ENCODE peak calls at places on chromosomes 6 and 20, in ten cellular contexts. One of them, this sample, is unnamed.

GRCh38 chr6:707576-708236 is 14.8 kb upstream of the EXOC2 start:
- DNase-seq in transverse colon: no peak
- DNase-seq in ascending aorta: no peak
- DNase-seq in left ventricle myocardium inferior: no peak
- DNase-seq in CD8-positive, alpha-beta T cell: no peak
- DNase-seq in esophagus squamous epithelium: no peak
- DNase-seq in A673: no peak
- DNase-seq in tibial artery: no peak
- DNase-seq in colonic mucosa: no peak
- DNase-seq in WERI-Rb-1: no peak
- DNase-seq in this sample: no peak

GRCh38 chr6:140041056-140041455 is 666.6 kb upstream of the CITED2 start:
- DNase-seq in left ventricle myocardium inferior: no peak
- DNase-seq in colonic mucosa: no peak
- DNase-seq in tibial artery: no peak
- DNase-seq in esophagus squamous epithelium: no peak
- DNase-seq in WERI-Rb-1: no peak
- DNase-seq in ascending aorta: no peak
- DNase-seq in CD8-positive, alpha-beta T cell: no peak
- DNase-seq in transverse colon: no peak
- DNase-seq in A673: no peak
- DNase-seq in this sample: no peak

GRCh38 chr20:12570371-12570770 is 438.4 kb upstream of the SPTLC3 start:
- DNase-seq in tibial artery: no peak
- DNase-seq in colonic mucosa: peak; percentile 38
- DNase-seq in CD8-positive, alpha-beta T cell: no peak
- DNase-seq in left ventricle myocardium inferior: no peak
- DNase-seq in esophagus squamous epithelium: no peak
- DNase-seq in WERI-Rb-1: peak; percentile 82
- DNase-seq in transverse colon: no peak
- DNase-seq in ascending aorta: no peak
- DNase-seq in A673: peak; percentile 84
- DNase-seq in this sample: no peak

GRCh38 chr6:170080828-170081368 is 210.0 kb downstream of the DLL1 start:
- DNase-seq in A673: no peak
- DNase-seq in WERI-Rb-1: peak; percentile 83
- DNase-seq in ascending aorta: no peak
- DNase-seq in esophagus squamous epithelium: no peak
- DNase-seq in transverse colon: peak; percentile 6
- DNase-seq in left ventricle myocardium inferior: peak; percentile 12
- DNase-seq in colonic mucosa: no peak
- DNase-seq in CD8-positive, alpha-beta T cell: no peak
- DNase-seq in tibial artery: no peak
- DNase-seq in this sample: no peak

GRCh38 chr6:15911753-15912504 is 217.0 kb upstream of the MYLIP start:
- DNase-seq in CD8-positive, alpha-beta T cell: no peak
- DNase-seq in esophagus squamous epithelium: no peak
- DNase-seq in WERI-Rb-1: no peak
- DNase-seq in transverse colon: no peak
- DNase-seq in A673: no peak
- DNase-seq in tibial artery: no peak
- DNase-seq in left ventricle myocardium inferior: no peak
- DNase-seq in ascending aorta: no peak
- DNase-seq in colonic mucosa: no peak
- DNase-seq in this sample: no peak

GRCh38 chr20:63854766-63855362 is 6.4 kb upstream of the ABHD16B start:
- DNase-seq in esophagus squamous epithelium: no peak
- DNase-seq in CD8-positive, alpha-beta T cell: no peak
- DNase-seq in left ventricle myocardium inferior: peak; percentile 81
- DNase-seq in colonic mucosa: no peak
- DNase-seq in tibial artery: no peak
- DNase-seq in A673: no peak
- DNase-seq in transverse colon: no peak
- DNase-seq in ascending aorta: no peak
- DNase-seq in WERI-Rb-1: peak; percentile 88
- DNase-seq in this sample: no peak

GRCh38 chr6:138018297-138018696 is 88.9 kb downstream of the PERP start:
- DNase-seq in transverse colon: no peak
- DNase-seq in left ventricle myocardium inferior: no peak
- DNase-seq in tibial artery: no peak
- DNase-seq in CD8-positive, alpha-beta T cell: no peak
- DNase-seq in colonic mucosa: no peak
- DNase-seq in esophagus squamous epithelium: no peak
- DNase-seq in ascending aorta: no peak
- DNase-seq in A673: no peak
- DNase-seq in WERI-Rb-1: no peak
- DNase-seq in this sample: no peak

GRCh38 chr6:19472168-19472567 is 365.0 kb upstream of the ID4 start:
- DNase-seq in CD8-positive, alpha-beta T cell: no peak
- DNase-seq in WERI-Rb-1: no peak
- DNase-seq in ascending aorta: no peak
- DNase-seq in transverse colon: no peak
- DNase-seq in left ventricle myocardium inferior: no peak
- DNase-seq in esophagus squamous epithelium: no peak
- DNase-seq in A673: peak; percentile 21
- DNase-seq in tibial artery: no peak
- DNase-seq in colonic mucosa: no peak
- DNase-seq in this sample: no peak

GRCh38 chr6:154848580-154848979 is 115.4 kb downstream of the SCAF8 start:
- DNase-seq in CD8-positive, alpha-beta T cell: no peak
- DNase-seq in ascending aorta: no peak
- DNase-seq in A673: peak; percentile 80
- DNase-seq in esophagus squamous epithelium: no peak
- DNase-seq in colonic mucosa: no peak
- DNase-seq in left ventricle myocardium inferior: no peak
- DNase-seq in tibial artery: no peak
- DNase-seq in transverse colon: no peak
- DNase-seq in WERI-Rb-1: no peak
- DNase-seq in this sample: no peak

GRCh38 chr20:32199006-32199405 is 8.5 kb downstream of the PLAGL2 start:
- DNase-seq in left ventricle myocardium inferior: no peak
- DNase-seq in transverse colon: no peak
- DNase-seq in esophagus squamous epithelium: no peak
- DNase-seq in colonic mucosa: no peak
- DNase-seq in tibial artery: no peak
- DNase-seq in A673: no peak
- DNase-seq in WERI-Rb-1: no peak
- DNase-seq in ascending aorta: no peak
- DNase-seq in CD8-positive, alpha-beta T cell: no peak
- DNase-seq in this sample: no peak
- H3K27ac ChIP-seq in left ventricle myocardium inferior: no peak overlapping the region
- H3K27ac ChIP-seq in transverse colon: no peak overlapping the region
- H3K27ac ChIP-seq in esophagus squamous epithelium: no peak overlapping the region
- H3K27ac ChIP-seq in colonic mucosa: no peak overlapping the region
- H3K27ac ChIP-seq in tibial artery: no peak overlapping the region
- H3K27ac ChIP-seq in A673: no peak overlapping the region
- H3K27ac ChIP-seq in WERI-Rb-1: no peak overlapping the region
- H3K27ac ChIP-seq in ascending aorta: no peak overlapping the region
- H3K27ac ChIP-seq in CD8-positive, alpha-beta T cell: no peak overlapping the region
- H3K27ac ChIP-seq in this sample: no peak overlapping the region

GRCh38 chr6:29884261-29884660 is 56.6 kb downstream of the HLA-G start:
- DNase-seq in tibial artery: no peak
- DNase-seq in esophagus squamous epithelium: no peak
- DNase-seq in A673: no peak
- DNase-seq in CD8-positive, alpha-beta T cell: no peak
- DNase-seq in WERI-Rb-1: no peak
- DNase-seq in colonic mucosa: no peak
- DNase-seq in left ventricle myocardium inferior: no peak
- DNase-seq in transverse colon: no peak
- DNase-seq in ascending aorta: no peak
- DNase-seq in this sample: no peak

GRCh38 chr6:29892696-29893095 is 49.6 kb upstream of the HLA-A start:
- DNase-seq in transverse colon: no peak
- DNase-seq in WERI-Rb-1: no peak
- DNase-seq in left ventricle myocardium inferior: no peak
- DNase-seq in esophagus squamous epithelium: no peak
- DNase-seq in ascending aorta: no peak
- DNase-seq in CD8-positive, alpha-beta T cell: no peak
- DNase-seq in colonic mucosa: no peak
- DNase-seq in tibial artery: no peak
- DNase-seq in A673: no peak
- DNase-seq in this sample: no peak

GRCh38 chr6:29886686-29887085 is 55.6 kb upstream of the HLA-A start:
- DNase-seq in tibial artery: no peak
- DNase-seq in ascending aorta: no peak
- DNase-seq in WERI-Rb-1: no peak
- DNase-seq in esophagus squamous epithelium: no peak
- DNase-seq in A673: no peak
- DNase-seq in left ventricle myocardium inferior: no peak
- DNase-seq in colonic mucosa: no peak
- DNase-seq in CD8-positive, alpha-beta T cell: no peak
- DNase-seq in transverse colon: no peak
- DNase-seq in this sample: no peak

GRCh38 chr6:29887330-29887818 is 55.0 kb upstream of the HLA-A start:
- DNase-seq in tibial artery: peak; percentile 76
- DNase-seq in esophagus squamous epithelium: no peak
- DNase-seq in WERI-Rb-1: no peak
- DNase-seq in ascending aorta: no peak
- DNase-seq in transverse colon: peak; percentile 74
- DNase-seq in A673: no peak
- DNase-seq in colonic mucosa: peak; percentile 77
- DNase-seq in CD8-positive, alpha-beta T cell: no peak
- DNase-seq in left ventricle myocardium inferior: peak; percentile 36
- DNase-seq in this sample: peak; percentile 23

GRCh38 chr6:29887819-29888581 is 54.3 kb upstream of the HLA-A start:
- DNase-seq in transverse colon: peak; percentile 94
- DNase-seq in colonic mucosa: peak; percentile 95
- DNase-seq in WERI-Rb-1: peak; percentile 30
- DNase-seq in esophagus squamous epithelium: no peak
- DNase-seq in ascending aorta: no peak
- DNase-seq in A673: no peak
- DNase-seq in CD8-positive, alpha-beta T cell: peak; percentile 81
- DNase-seq in left ventricle myocardium inferior: peak; percentile 80
- DNase-seq in tibial artery: peak; percentile 91
- DNase-seq in this sample: peak; percentile 76
- TF ChIP-seq CTCF in transverse colon: no peak
- TF ChIP-seq CTCF in colonic mucosa: no peak
- TF ChIP-seq CTCF in WERI-Rb-1: no peak
- TF ChIP-seq CTCF in esophagus squamous epithelium: no peak
- TF ChIP-seq CTCF in ascending aorta: no peak
- TF ChIP-seq CTCF in A673: peak; percentile 6
- TF ChIP-seq CTCF in CD8-positive, alpha-beta T cell: no peak
- TF ChIP-seq CTCF in left ventricle myocardium inferior: no peak
- TF ChIP-seq CTCF in tibial artery: no peak
- TF ChIP-seq CTCF in this sample: no peak

DNA sequence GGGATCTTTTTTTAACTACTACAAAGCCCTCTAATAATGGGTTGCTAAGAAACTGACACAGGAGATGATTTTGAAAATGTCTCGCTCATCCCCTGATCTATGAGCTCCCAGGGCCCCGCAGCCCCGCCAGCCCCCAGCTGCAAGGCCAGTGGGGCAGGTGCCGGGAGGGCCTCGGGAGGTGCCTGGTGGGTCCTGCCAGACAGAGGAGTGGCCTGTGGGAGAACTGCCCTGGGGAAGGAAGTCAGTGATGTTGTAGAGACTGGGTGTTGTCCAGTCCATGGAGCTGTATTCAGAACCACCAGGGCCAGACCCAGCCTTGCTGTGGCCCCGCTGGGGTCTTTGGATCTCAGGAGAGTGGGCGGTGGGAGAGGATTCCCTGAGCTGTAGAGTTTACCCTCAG is 258.7 kb downstream of the TAF4 start:
- DNase-seq in WERI-Rb-1: no peak
- DNase-seq in ascending aorta: no peak
- DNase-seq in colonic mucosa: no peak
- DNase-seq in esophagus squamous epithelium: no peak
- DNase-seq in left ventricle myocardium inferior: peak; percentile 6
- DNase-seq in transverse colon: no peak
- DNase-seq in A673: no peak
- DNase-seq in CD8-positive, alpha-beta T cell: no peak
- DNase-seq in tibial artery: no peak
- DNase-seq in this sample: no peak
- H3K27me3 ChIP-seq in WERI-Rb-1: peaks cover 100% of the 10 kb centered on the region
- H3K27me3 ChIP-seq in ascending aorta: no peaks in the 10 kb centered on the region
- H3K27me3 ChIP-seq in colonic mucosa: no peaks in the 10 kb centered on the region
- H3K27me3 ChIP-seq in esophagus squamous epithelium: peaks cover 60% of the 10 kb centered on the region
- H3K27me3 ChIP-seq in left ventricle myocardium inferior: peaks cover 95% of the 10 kb centered on the region
- H3K27me3 ChIP-seq in transverse colon: peaks cover 6% of the 10 kb centered on the region
- H3K27me3 ChIP-seq in A673: peaks cover 52% of the 10 kb centered on the region
- H3K27me3 ChIP-seq in CD8-positive, alpha-beta T cell: no peaks in the 10 kb centered on the region
- H3K27me3 ChIP-seq in tibial artery: peaks cover 55% of the 10 kb centered on the region
- H3K27me3 ChIP-seq in this sample: no peaks in the 10 kb centered on the region

GRCh38 chr6:129947797-129948196 is 70.6 kb upstream of the L3MBTL3 start:
- DNase-seq in ascending aorta: no peak
- DNase-seq in left ventricle myocardium inferior: no peak
- DNase-seq in WERI-Rb-1: no peak
- DNase-seq in esophagus squamous epithelium: no peak
- DNase-seq in colonic mucosa: no peak
- DNase-seq in A673: no peak
- DNase-seq in CD8-positive, alpha-beta T cell: no peak
- DNase-seq in transverse colon: no peak
- DNase-seq in tibial artery: no peak
- DNase-seq in this sample: no peak

GRCh38 chr6:129946439-129947140 is 71.8 kb upstream of the L3MBTL3 start:
- DNase-seq in ascending aorta: no peak
- DNase-seq in transverse colon: no peak
- DNase-seq in WERI-Rb-1: peak; percentile 40
- DNase-seq in A673: no peak
- DNase-seq in left ventricle myocardium inferior: no peak
- DNase-seq in tibial artery: no peak
- DNase-seq in colonic mucosa: no peak
- DNase-seq in esophagus squamous epithelium: no peak
- DNase-seq in CD8-positive, alpha-beta T cell: no peak
- DNase-seq in this sample: no peak

GRCh38 chr6:129940454-129941195 is 77.8 kb upstream of the L3MBTL3 start:
- DNase-seq in WERI-Rb-1: no peak
- DNase-seq in transverse colon: no peak
- DNase-seq in tibial artery: no peak
- DNase-seq in ascending aorta: no peak
- DNase-seq in A673: no peak
- DNase-seq in left ventricle myocardium inferior: no peak
- DNase-seq in esophagus squamous epithelium: no peak
- DNase-seq in CD8-positive, alpha-beta T cell: no peak
- DNase-seq in colonic mucosa: no peak
- DNase-seq in this sample: no peak

GRCh38 chr6:129938242-129939020 is 77.3 kb upstream of the TMEM244 start:
- DNase-seq in CD8-positive, alpha-beta T cell: no peak
- DNase-seq in transverse colon: no peak
- DNase-seq in esophagus squamous epithelium: no peak
- DNase-seq in A673: no peak
- DNase-seq in WERI-Rb-1: no peak
- DNase-seq in colonic mucosa: no peak
- DNase-seq in ascending aorta: no peak
- DNase-seq in tibial artery: no peak
- DNase-seq in left ventricle myocardium inferior: no peak
- DNase-seq in this sample: no peak

DNA sequence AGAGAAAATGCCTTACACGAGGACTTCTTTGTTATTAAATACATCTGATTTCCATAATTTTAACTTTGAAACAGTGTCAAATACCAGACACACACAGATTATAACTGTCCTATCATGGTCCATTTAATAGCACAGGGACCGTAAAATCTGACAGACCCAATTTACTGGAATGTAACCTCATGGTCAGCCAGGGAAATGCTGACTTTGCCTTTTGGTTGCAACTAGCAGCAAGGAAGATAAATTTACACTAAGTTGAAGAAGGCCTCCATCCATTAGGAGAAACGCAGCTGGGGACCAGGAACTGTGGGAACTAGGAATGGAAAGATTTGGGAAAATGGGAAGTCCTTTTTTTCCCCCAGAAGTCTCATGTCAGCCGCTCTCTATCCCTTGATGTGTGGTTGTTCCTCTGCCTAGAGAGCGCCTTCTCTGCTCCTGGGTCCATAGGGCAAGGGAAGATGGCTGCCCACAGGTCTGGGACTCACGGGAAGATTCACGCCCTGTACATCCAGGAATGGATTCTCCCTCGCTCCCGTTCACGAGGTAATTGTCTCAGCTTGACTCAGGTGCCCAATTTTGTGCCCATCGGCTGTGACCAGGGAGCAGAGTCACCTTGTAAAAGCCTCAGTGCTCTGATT is 74.6 kb upstream of the L3MBTL3 start:
- DNase-seq in A673: no peak
- DNase-seq in ascending aorta: no peak
- DNase-seq in colonic mucosa: no peak
- DNase-seq in left ventricle myocardium inferior: no peak
- DNase-seq in tibial artery: no peak
- DNase-seq in CD8-positive, alpha-beta T cell: no peak
- DNase-seq in transverse colon: no peak
- DNase-seq in esophagus squamous epithelium: no peak
- DNase-seq in WERI-Rb-1: no peak
- DNase-seq in this sample: no peak
- H3K27ac ChIP-seq in A673: no peak overlapping the region
- H3K27ac ChIP-seq in ascending aorta: no peak overlapping the region
- H3K27ac ChIP-seq in colonic mucosa: no peak overlapping the region
- H3K27ac ChIP-seq in left ventricle myocardium inferior: no peak overlapping the region
- H3K27ac ChIP-seq in tibial artery: no peak overlapping the region
- H3K27ac ChIP-seq in CD8-positive, alpha-beta T cell: no peak overlapping the region
- H3K27ac ChIP-seq in transverse colon: no peak overlapping the region
- H3K27ac ChIP-seq in esophagus squamous epithelium: no peak overlapping the region
- H3K27ac ChIP-seq in WERI-Rb-1: no peak overlapping the region
- H3K27ac ChIP-seq in this sample: no peak overlapping the region

This sample was measured in CD4-positive, alpha-beta T cell.